ENCODE peak calls at places on chromosomes 13 and 19, in six cellular contexts. One of them, this sample, is unnamed.

GRCh38 chr13:84896128-84896527 is 903.1 kb downstream of the SLITRK6 start:
- DNase-seq in transverse colon: peak; percentile 11
- DNase-seq in fibroblast of mammary gland: peak; percentile 65
- DNase-seq in H1: peak; percentile 53
- DNase-seq in vagina: no peak
- DNase-seq in mucosa of descending colon: peak; percentile 17
- DNase-seq in this sample: peak; percentile 62

GRCh38 chr19:674282-675151 is 1.7 kb upstream of the FSTL3 start:
- DNase-seq in fibroblast of mammary gland: no peak
- DNase-seq in H1: no peak
- DNase-seq in vagina: no peak
- DNase-seq in transverse colon: no peak
- DNase-seq in mucosa of descending colon: no peak
- DNase-seq in this sample: peak; percentile 52

GRCh38 chr13:77537302-77537919 is 1.9 kb downstream of the SCEL start:
- DNase-seq in mucosa of descending colon: no peak
- DNase-seq in vagina: no peak
- DNase-seq in H1: no peak
- DNase-seq in fibroblast of mammary gland: no peak
- DNase-seq in transverse colon: no peak
- DNase-seq in this sample: no peak

GRCh38 chr19:555474-555808 is 11.6 kb downstream of the GZMM start:
- DNase-seq in fibroblast of mammary gland: no peak
- DNase-seq in transverse colon: no peak
- DNase-seq in H1: no peak
- DNase-seq in mucosa of descending colon: no peak
- DNase-seq in vagina: no peak
- DNase-seq in this sample: no peak

GRCh38 chr13:69331245-69331644 is 776.4 kb upstream of the ATXN8OS start:
- DNase-seq in H1: no peak
- DNase-seq in mucosa of descending colon: no peak
- DNase-seq in fibroblast of mammary gland: no peak
- DNase-seq in vagina: no peak
- DNase-seq in transverse colon: no peak
- DNase-seq in this sample: no peak

GRCh38 chr19:42424712-42425131 is 2.5 kb downstream of the LIPE start:
- DNase-seq in fibroblast of mammary gland: no peak
- DNase-seq in vagina: no peak
- DNase-seq in transverse colon: no peak
- DNase-seq in H1: peak; percentile 63
- DNase-seq in mucosa of descending colon: no peak
- DNase-seq in this sample: no peak

GRCh38 chr13:27406178-27406939 is 18.1 kb upstream of the GTF3A start:
- DNase-seq in H1: no peak
- DNase-seq in vagina: no peak
- DNase-seq in mucosa of descending colon: peak; percentile 67
- DNase-seq in transverse colon: no peak
- DNase-seq in fibroblast of mammary gland: peak; percentile 52
- DNase-seq in this sample: peak; percentile 52

GRCh38 chr19:46946611-46947238 is 72.9 kb upstream of the NPAS1 start:
- DNase-seq in mucosa of descending colon: peak; percentile 28
- DNase-seq in transverse colon: no peak
- DNase-seq in vagina: no peak
- DNase-seq in H1: no peak
- DNase-seq in fibroblast of mammary gland: no peak
- DNase-seq in this sample: no peak

GRCh38 chr19:12754465-12755196 is 3.0 kb downstream of the BEST2 start:
- DNase-seq in transverse colon: no peak
- DNase-seq in mucosa of descending colon: no peak
- DNase-seq in H1: no peak
- DNase-seq in vagina: no peak
- DNase-seq in fibroblast of mammary gland: no peak
- DNase-seq in this sample: no peak

GRCh38 chr13:75798353-75799245 is 162.5 kb downstream of the LMO7 start:
- DNase-seq in vagina: no peak
- DNase-seq in transverse colon: no peak
- DNase-seq in H1: no peak
- DNase-seq in fibroblast of mammary gland: peak; percentile 79
- DNase-seq in mucosa of descending colon: peak; percentile 33
- DNase-seq in this sample: no peak

GRCh38 chr13:30486230-30487074 is 20.7 kb upstream of the HMGB1 start:
- DNase-seq in vagina: peak; percentile 74
- DNase-seq in transverse colon: peak; percentile 34
- DNase-seq in fibroblast of mammary gland: no peak
- DNase-seq in H1: peak; percentile 49
- DNase-seq in mucosa of descending colon: peak; percentile 61
- DNase-seq in this sample: no peak

GRCh38 chr13:40352807-40353562 is 313.5 kb downstream of the FOXO1 start:
- DNase-seq in fibroblast of mammary gland: peak; percentile 58
- DNase-seq in H1: no peak
- DNase-seq in mucosa of descending colon: no peak
- DNase-seq in vagina: no peak
- DNase-seq in transverse colon: no peak
- DNase-seq in this sample: no peak

GRCh38 chr19:10205636-10206035 is 10.9 kb upstream of the DNMT1 start:
- DNase-seq in fibroblast of mammary gland: no peak
- DNase-seq in H1: no peak
- DNase-seq in mucosa of descending colon: no peak
- DNase-seq in transverse colon: no peak
- DNase-seq in vagina: no peak
- DNase-seq in this sample: no peak

GRCh38 chr13:99506632-99507031 is 5.4 kb downstream of the TM9SF2 start:
- DNase-seq in transverse colon: no peak
- DNase-seq in H1: no peak
- DNase-seq in vagina: no peak
- DNase-seq in fibroblast of mammary gland: no peak
- DNase-seq in mucosa of descending colon: peak; percentile 22
- DNase-seq in this sample: peak; percentile 70

GRCh38 chr19:2949939-2950285 is 5.1 kb upstream of the ZNF77 start:
- DNase-seq in transverse colon: no peak
- DNase-seq in fibroblast of mammary gland: no peak
- DNase-seq in vagina: no peak
- DNase-seq in mucosa of descending colon: no peak
- DNase-seq in H1: no peak
- DNase-seq in this sample: peak; percentile 77

GRCh38 chr13:21583496-21583895 is 20.5 kb downstream of the MICU2 start:
- DNase-seq in H1: no peak
- DNase-seq in mucosa of descending colon: no peak
- DNase-seq in fibroblast of mammary gland: no peak
- DNase-seq in transverse colon: no peak
- DNase-seq in vagina: no peak
- DNase-seq in this sample: no peak

GRCh38 chr13:100110269-100110668 is 21.4 kb downstream of the PCCA start:
- DNase-seq in vagina: no peak
- DNase-seq in H1: no peak
- DNase-seq in fibroblast of mammary gland: no peak
- DNase-seq in transverse colon: no peak
- DNase-seq in mucosa of descending colon: no peak
- DNase-seq in this sample: no peak

GRCh38 chr19:33214621-33215020 is 11.0 kb downstream of the SLC7A10 start:
- DNase-seq in mucosa of descending colon: peak; percentile 25
- DNase-seq in H1: no peak
- DNase-seq in fibroblast of mammary gland: peak; percentile 23
- DNase-seq in vagina: no peak
- DNase-seq in transverse colon: no peak
- DNase-seq in this sample: no peak

GRCh38 chr19:33219261-33219812 is 6.3 kb downstream of the SLC7A10 start:
- DNase-seq in fibroblast of mammary gland: no peak
- DNase-seq in transverse colon: no peak
- DNase-seq in vagina: no peak
- DNase-seq in mucosa of descending colon: no peak
- DNase-seq in H1: peak; percentile 78
- DNase-seq in this sample: no peak

GRCh38 chr19:33217881-33218280 is 7.8 kb downstream of the SLC7A10 start:
- DNase-seq in mucosa of descending colon: no peak
- DNase-seq in vagina: no peak
- DNase-seq in fibroblast of mammary gland: no peak
- DNase-seq in transverse colon: no peak
- DNase-seq in H1: no peak
- DNase-seq in this sample: no peak

GRCh38 chr19:33215438-33216197 is 10.0 kb downstream of the SLC7A10 start:
- DNase-seq in vagina: no peak
- DNase-seq in H1: no peak
- DNase-seq in mucosa of descending colon: no peak
- DNase-seq in transverse colon: no peak
- DNase-seq in fibroblast of mammary gland: no peak
- DNase-seq in this sample: no peak

GRCh38 chr19:33216198-33216830 is 9.3 kb downstream of the SLC7A10 start:
- DNase-seq in H1: no peak
- DNase-seq in vagina: no peak
- DNase-seq in transverse colon: no peak
- DNase-seq in fibroblast of mammary gland: no peak
- DNase-seq in mucosa of descending colon: no peak
- DNase-seq in this sample: no peak
- TF ChIP-seq CTCF in H1: peak; percentile 35
- TF ChIP-seq CTCF in vagina: no peak
- TF ChIP-seq CTCF in transverse colon: no peak
- TF ChIP-seq CTCF in fibroblast of mammary gland: no peak
- TF ChIP-seq CTCF in mucosa of descending colon: no peak
- TF ChIP-seq CTCF in this sample: no peak

GRCh38 chr19:18607222-18608101 is 863 bp upstream of the CRLF1 start:
- DNase-seq in vagina: no peak
- DNase-seq in H1: peak; percentile 64
- DNase-seq in fibroblast of mammary gland: no peak
- DNase-seq in transverse colon: no peak
- DNase-seq in mucosa of descending colon: no peak
- DNase-seq in this sample: no peak
- H3K4me3 ChIP-seq in vagina: peak overlapping the region; percentile 2
- H3K4me3 ChIP-seq in H1: peak overlapping the region; percentile 17
- H3K4me3 ChIP-seq in fibroblast of mammary gland: no peak overlapping the region
- H3K4me3 ChIP-seq in transverse colon: no peak overlapping the region
- H3K4me3 ChIP-seq in mucosa of descending colon: no peak overlapping the region
- H3K4me3 ChIP-seq in this sample: no peak overlapping the region

DNA sequence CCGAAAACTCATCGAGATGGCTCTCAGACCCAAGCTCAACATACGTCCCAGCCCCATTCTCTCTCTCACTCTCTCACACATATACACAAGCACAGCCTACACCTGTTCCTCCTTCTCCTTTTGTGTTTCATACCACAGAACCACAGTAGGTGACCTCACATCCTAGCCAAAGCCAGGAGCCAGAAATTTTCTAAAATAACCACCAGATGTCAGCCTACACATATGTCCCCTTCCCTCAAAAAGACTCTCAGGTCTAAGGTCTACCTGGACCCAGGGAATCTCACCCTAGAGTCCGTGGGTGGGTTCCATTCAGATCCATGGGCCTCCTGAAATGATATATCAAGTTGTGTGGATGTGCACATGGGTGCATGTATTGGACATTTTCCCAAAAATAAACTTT is 104.2 kb upstream of the IPO5 start:
- DNase-seq in H1: no peak
- DNase-seq in mucosa of descending colon: no peak
- DNase-seq in transverse colon: no peak
- DNase-seq in vagina: no peak
- DNase-seq in fibroblast of mammary gland: peak; percentile 26
- DNase-seq in this sample: peak; percentile 48
- TF ChIP-seq CTCF in H1: no peak
- TF ChIP-seq CTCF in mucosa of descending colon: no peak
- TF ChIP-seq CTCF in transverse colon: no peak
- TF ChIP-seq CTCF in vagina: no peak
- TF ChIP-seq CTCF in fibroblast of mammary gland: peak; percentile 44
- TF ChIP-seq CTCF in this sample: peak; percentile 17

GRCh38 chr19:45074744-45075143 is 1.5 kb downstream of the ZNF296 start:
- DNase-seq in H1: no peak
- DNase-seq in transverse colon: no peak
- DNase-seq in mucosa of descending colon: no peak
- DNase-seq in vagina: no peak
- DNase-seq in fibroblast of mammary gland: no peak
- DNase-seq in this sample: no peak

GRCh38 chr19:45078390-45079062 is 534 bp upstream of the GEMIN7 start:
- DNase-seq in transverse colon: no peak
- DNase-seq in mucosa of descending colon: no peak
- DNase-seq in fibroblast of mammary gland: no peak
- DNase-seq in vagina: no peak
- DNase-seq in H1: no peak
- DNase-seq in this sample: no peak

GRCh38 chr19:45076851-45077730 is 813 bp upstream of the ZNF296 start:
- DNase-seq in vagina: no peak
- DNase-seq in mucosa of descending colon: peak; percentile 58
- DNase-seq in H1: peak; percentile 60
- DNase-seq in transverse colon: peak; percentile 51
- DNase-seq in fibroblast of mammary gland: no peak
- DNase-seq in this sample: no peak

GRCh38 chr19:45076029-45076850 is at the start of gene ZNF296:
- DNase-seq in H1: peak; percentile 91
- DNase-seq in transverse colon: peak; percentile 93
- DNase-seq in fibroblast of mammary gland: peak; percentile 31
- DNase-seq in mucosa of descending colon: peak; percentile 93
- DNase-seq in vagina: no peak
- DNase-seq in this sample: peak; percentile 93

DNA sequence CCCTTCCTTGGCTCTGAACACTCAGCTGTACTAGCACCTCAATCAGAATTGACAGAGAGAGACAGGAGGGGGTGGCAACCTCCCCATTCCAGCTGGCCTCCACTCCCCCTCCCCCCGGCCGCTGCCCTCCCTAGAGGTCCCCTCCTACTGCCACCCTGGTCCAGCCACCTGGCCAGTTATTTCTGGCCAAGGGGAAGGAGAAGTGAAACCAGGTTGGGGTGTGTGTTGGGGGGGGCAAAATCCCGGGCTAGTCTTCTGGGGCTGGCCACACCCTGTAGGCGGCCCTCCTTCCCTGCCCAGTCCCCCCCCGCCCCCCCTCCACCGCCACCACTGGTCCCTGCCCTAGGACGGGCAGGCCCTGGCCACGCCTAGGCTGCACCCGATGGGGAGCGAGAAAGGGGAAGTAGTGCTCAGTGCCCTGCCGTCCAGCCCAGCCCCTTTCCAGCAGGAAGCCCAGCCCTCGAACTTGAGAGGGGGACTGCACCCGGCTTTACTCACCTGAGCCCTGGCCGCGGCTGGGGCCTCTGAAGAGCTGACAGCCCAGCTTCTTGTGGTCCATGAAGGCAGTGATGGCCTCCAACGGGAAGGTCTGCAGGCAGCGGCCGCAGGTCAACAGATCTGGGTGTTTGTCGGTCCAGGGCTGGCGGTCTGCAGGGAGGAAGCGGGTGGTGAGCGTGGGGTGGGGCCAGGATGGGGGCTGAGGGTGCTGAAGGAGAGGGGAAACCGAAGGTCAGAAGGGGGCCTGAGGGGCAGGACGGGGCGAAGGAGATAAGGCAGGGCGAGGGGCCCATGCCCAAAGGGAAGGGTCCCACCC is 856 bp downstream of the ZNF296 start:
- DNase-seq in vagina: no peak
- DNase-seq in fibroblast of mammary gland: peak; percentile 39
- DNase-seq in H1: peak; percentile 80
- DNase-seq in mucosa of descending colon: peak; percentile 85
- DNase-seq in transverse colon: peak; percentile 92
- DNase-seq in this sample: peak; percentile 95
- H3K4me3 ChIP-seq in vagina: peak overlapping the region; percentile 63
- H3K4me3 ChIP-seq in fibroblast of mammary gland: peak overlapping the region; percentile 43
- H3K4me3 ChIP-seq in H1: peak overlapping the region; percentile 74
- H3K4me3 ChIP-seq in mucosa of descending colon: peak overlapping the region; percentile 39
- H3K4me3 ChIP-seq in transverse colon: peak overlapping the region; percentile 49
- H3K4me3 ChIP-seq in this sample: peak overlapping the region; percentile 97

GRCh38 chr13:79589605-79590511 is 108.9 kb downstream of the NDFIP2 start:
- DNase-seq in H1: no peak
- DNase-seq in transverse colon: no peak
- DNase-seq in mucosa of descending colon: no peak
- DNase-seq in fibroblast of mammary gland: peak; percentile 51
- DNase-seq in vagina: no peak
- DNase-seq in this sample: peak; percentile 22
- TF ChIP-seq CTCF in H1: no peak
- TF ChIP-seq CTCF in transverse colon: no peak
- TF ChIP-seq CTCF in mucosa of descending colon: no peak
- TF ChIP-seq CTCF in fibroblast of mammary gland: no peak
- TF ChIP-seq CTCF in vagina: no peak
- TF ChIP-seq CTCF in this sample: no peak